ENCODE peak calls at places on chromosomes 13 and 19, in five cellular contexts. One of them, this sample, is unnamed.

GRCh38 chr13:77928909-77929308 is 10.3 kb upstream of the EDNRB start:
- DNase-seq in AG04450: no peak
- DNase-seq in NB4: peak
- DNase-seq in GM23338: no peak
- DNase-seq in naive thymus-derived CD4-positive, alpha-beta T cell: no peak
- DNase-seq in this sample: no peak

GRCh38 chr13:80276371-80277289 is 64.3 kb downstream of the SPRY2 start:
- DNase-seq in AG04450: no peak
- DNase-seq in NB4: peak
- DNase-seq in GM23338: peak
- DNase-seq in naive thymus-derived CD4-positive, alpha-beta T cell: no peak
- DNase-seq in this sample: no peak

GRCh38 chr19:44700547-44700946 is 1.6 kb downstream of the CEACAM16 start:
- DNase-seq in AG04450: no peak
- DNase-seq in NB4: no peak
- DNase-seq in GM23338: no peak
- DNase-seq in naive thymus-derived CD4-positive, alpha-beta T cell: no peak
- DNase-seq in this sample: no peak

GRCh38 chr13:48542581-48543341 is 9.9 kb upstream of the RCBTB2 start:
- DNase-seq in AG04450: no peak
- DNase-seq in NB4: peak
- DNase-seq in GM23338: peak
- DNase-seq in naive thymus-derived CD4-positive, alpha-beta T cell: no peak
- DNase-seq in this sample: no peak

GRCh38 chr19:10353793-10354391 is 14.5 kb upstream of the ICAM3 start:
- DNase-seq in AG04450: no peak
- DNase-seq in NB4: peak
- DNase-seq in GM23338: peak
- DNase-seq in naive thymus-derived CD4-positive, alpha-beta T cell: no peak
- DNase-seq in this sample: peak

GRCh38 chr13:101757446-101758039 is 305.1 kb downstream of the ITGBL1 start:
- DNase-seq in AG04450: no peak
- DNase-seq in NB4: peak
- DNase-seq in GM23338: peak
- DNase-seq in naive thymus-derived CD4-positive, alpha-beta T cell: no peak
- DNase-seq in this sample: peak

GRCh38 chr19:556611-557382 is 12.9 kb downstream of the GZMM start:
- DNase-seq in AG04450: no peak
- DNase-seq in NB4: peak
- DNase-seq in GM23338: no peak
- DNase-seq in naive thymus-derived CD4-positive, alpha-beta T cell: no peak
- DNase-seq in this sample: no peak

GRCh38 chr19:41356984-41357739 is 3.4 kb upstream of the TGFB1 start:
- DNase-seq in AG04450: no peak
- DNase-seq in NB4: no peak
- DNase-seq in GM23338: no peak
- DNase-seq in naive thymus-derived CD4-positive, alpha-beta T cell: peak
- DNase-seq in this sample: no peak

GRCh38 chr13:49300716-49301589 is 53.2 kb downstream of the CDADC1 start:
- DNase-seq in AG04450: peak
- DNase-seq in NB4: peak
- DNase-seq in GM23338: peak
- DNase-seq in naive thymus-derived CD4-positive, alpha-beta T cell: peak
- DNase-seq in this sample: peak

GRCh38 chr13:27035892-27036235 is 135.7 kb downstream of the USP12 start:
- DNase-seq in AG04450: no peak
- DNase-seq in NB4: no peak
- DNase-seq in GM23338: no peak
- DNase-seq in naive thymus-derived CD4-positive, alpha-beta T cell: no peak
- DNase-seq in this sample: no peak

GRCh38 chr13:90355162-90355751 is 992.2 kb upstream of the MIR17HG start:
- DNase-seq in AG04450: no peak
- DNase-seq in NB4: no peak
- DNase-seq in GM23338: no peak
- DNase-seq in naive thymus-derived CD4-positive, alpha-beta T cell: no peak
- DNase-seq in this sample: no peak

GRCh38 chr19:34841780-34842179 is 68.8 kb upstream of the ZNF599 start:
- DNase-seq in AG04450: no peak
- DNase-seq in NB4: no peak
- DNase-seq in GM23338: peak
- DNase-seq in naive thymus-derived CD4-positive, alpha-beta T cell: no peak
- DNase-seq in this sample: no peak

GRCh38 chr13:99398071-99398470 is 90.9 kb upstream of the GPR183 start:
- DNase-seq in AG04450: no peak
- DNase-seq in NB4: no peak
- DNase-seq in GM23338: no peak
- DNase-seq in naive thymus-derived CD4-positive, alpha-beta T cell: no peak
- DNase-seq in this sample: no peak

GRCh38 chr13:105346141-105346766 is 1189.2 kb downstream of the EFNB2 start:
- DNase-seq in AG04450: peak
- DNase-seq in NB4: no peak
- DNase-seq in GM23338: no peak
- DNase-seq in naive thymus-derived CD4-positive, alpha-beta T cell: no peak
- DNase-seq in this sample: no peak

GRCh38 chr19:39308531-39309304 is 11.9 kb downstream of the LRFN1 start:
- DNase-seq in AG04450: no peak
- DNase-seq in NB4: no peak
- DNase-seq in GM23338: peak
- DNase-seq in naive thymus-derived CD4-positive, alpha-beta T cell: no peak
- DNase-seq in this sample: no peak

GRCh38 chr19:54463531-54464043 is at the start of gene LENG9:
- DNase-seq in AG04450: peak
- DNase-seq in NB4: peak
- DNase-seq in GM23338: peak
- DNase-seq in naive thymus-derived CD4-positive, alpha-beta T cell: peak
- DNase-seq in this sample: peak

GRCh38 chr19:7500811-7501450 is 12.1 kb upstream of the PEX11G start:
- DNase-seq in AG04450: no peak
- DNase-seq in NB4: no peak
- DNase-seq in GM23338: peak
- DNase-seq in naive thymus-derived CD4-positive, alpha-beta T cell: no peak
- DNase-seq in this sample: no peak

GRCh38 chr13:50626031-50626643 is 217.4 kb downstream of the DLEU7 start:
- DNase-seq in AG04450: no peak
- DNase-seq in NB4: peak
- DNase-seq in GM23338: no peak
- DNase-seq in naive thymus-derived CD4-positive, alpha-beta T cell: no peak
- DNase-seq in this sample: no peak

GRCh38 chr13:45782327-45783045 is 69.1 kb downstream of the SIAH3 start:
- DNase-seq in AG04450: no peak
- DNase-seq in NB4: peak
- DNase-seq in GM23338: no peak
- DNase-seq in naive thymus-derived CD4-positive, alpha-beta T cell: no peak
- DNase-seq in this sample: no peak

GRCh38 chr13:113749956-113750355 is 9.1 kb upstream of the TMEM255B start:
- DNase-seq in AG04450: no peak
- DNase-seq in NB4: no peak
- DNase-seq in GM23338: no peak
- DNase-seq in naive thymus-derived CD4-positive, alpha-beta T cell: no peak
- DNase-seq in this sample: no peak

GRCh38 chr13:44331912-44332840 is 41.4 kb upstream of the SERP2 start:
- DNase-seq in AG04450: peak
- DNase-seq in NB4: peak
- DNase-seq in GM23338: no peak
- DNase-seq in naive thymus-derived CD4-positive, alpha-beta T cell: no peak
- DNase-seq in this sample: no peak

GRCh38 chr19:45008554-45008953 is 7.3 kb downstream of the RELB start:
- DNase-seq in AG04450: no peak
- DNase-seq in NB4: no peak
- DNase-seq in GM23338: peak
- DNase-seq in naive thymus-derived CD4-positive, alpha-beta T cell: no peak
- DNase-seq in this sample: no peak

GRCh38 chr13:41645313-41645712 is 188.0 kb downstream of the RGCC start:
- DNase-seq in AG04450: peak
- DNase-seq in NB4: no peak
- DNase-seq in GM23338: no peak
- DNase-seq in naive thymus-derived CD4-positive, alpha-beta T cell: no peak
- DNase-seq in this sample: no peak

GRCh38 chr19:41904118-41904870 is 21.3 kb downstream of the ARHGEF1 start:
- DNase-seq in AG04450: no peak
- DNase-seq in NB4: no peak
- DNase-seq in GM23338: no peak
- DNase-seq in naive thymus-derived CD4-positive, alpha-beta T cell: no peak
- DNase-seq in this sample: no peak

GRCh38 chr13:74135306-74136088 is 1.3 kb upstream of the KLF12 start:
- DNase-seq in AG04450: no peak
- DNase-seq in NB4: peak
- DNase-seq in GM23338: peak
- DNase-seq in naive thymus-derived CD4-positive, alpha-beta T cell: peak
- DNase-seq in this sample: peak

GRCh38 chr13:101265934-101266333 is 150.4 kb downstream of the NALCN start:
- DNase-seq in AG04450: no peak
- DNase-seq in NB4: no peak
- DNase-seq in GM23338: no peak
- DNase-seq in naive thymus-derived CD4-positive, alpha-beta T cell: no peak
- DNase-seq in this sample: no peak

GRCh38 chr19:13953021-13953531 is 767 bp downstream of the DCAF15 start:
- DNase-seq in AG04450: no peak
- DNase-seq in NB4: peak
- DNase-seq in GM23338: peak
- DNase-seq in naive thymus-derived CD4-positive, alpha-beta T cell: no peak
- DNase-seq in this sample: no peak

GRCh38 chr19:14035706-14036105 is 4.1 kb downstream of the IL27RA start:
- DNase-seq in AG04450: no peak
- DNase-seq in NB4: no peak
- DNase-seq in GM23338: no peak
- DNase-seq in naive thymus-derived CD4-positive, alpha-beta T cell: no peak
- DNase-seq in this sample: no peak

GRCh38 chr19:43532571-43532961 is 422 bp upstream of the ZNF575 start:
- DNase-seq in AG04450: no peak
- DNase-seq in NB4: no peak
- DNase-seq in GM23338: no peak
- DNase-seq in naive thymus-derived CD4-positive, alpha-beta T cell: no peak
- DNase-seq in this sample: no peak

GRCh38 chr19:43533546-43534304 is 737 bp downstream of the ZNF575 start:
- DNase-seq in AG04450: peak
- DNase-seq in NB4: peak
- DNase-seq in GM23338: peak
- DNase-seq in naive thymus-derived CD4-positive, alpha-beta T cell: peak
- DNase-seq in this sample: peak

GRCh38 chr19:43532962-43533545 is at the start of gene ZNF575:
- DNase-seq in AG04450: peak
- DNase-seq in NB4: peak
- DNase-seq in GM23338: peak
- DNase-seq in naive thymus-derived CD4-positive, alpha-beta T cell: peak
- DNase-seq in this sample: peak

GRCh38 chr19:43534305-43534612 is 1.3 kb downstream of the ZNF575 start:
- DNase-seq in AG04450: no peak
- DNase-seq in NB4: no peak
- DNase-seq in GM23338: no peak
- DNase-seq in naive thymus-derived CD4-positive, alpha-beta T cell: no peak
- DNase-seq in this sample: no peak

GRCh38 chr19:43534811-43535761 is 2.1 kb downstream of the ZNF575 start:
- DNase-seq in AG04450: no peak
- DNase-seq in NB4: peak
- DNase-seq in GM23338: peak
- DNase-seq in naive thymus-derived CD4-positive, alpha-beta T cell: no peak
- DNase-seq in this sample: peak
- H3K4me3 ChIP-seq in AG04450: no peak
- H3K4me3 ChIP-seq in NB4: no peak
- H3K4me3 ChIP-seq in GM23338: peak
- H3K4me3 ChIP-seq in naive thymus-derived CD4-positive, alpha-beta T cell: no peak
- H3K4me3 ChIP-seq in this sample: no peak

DNA sequence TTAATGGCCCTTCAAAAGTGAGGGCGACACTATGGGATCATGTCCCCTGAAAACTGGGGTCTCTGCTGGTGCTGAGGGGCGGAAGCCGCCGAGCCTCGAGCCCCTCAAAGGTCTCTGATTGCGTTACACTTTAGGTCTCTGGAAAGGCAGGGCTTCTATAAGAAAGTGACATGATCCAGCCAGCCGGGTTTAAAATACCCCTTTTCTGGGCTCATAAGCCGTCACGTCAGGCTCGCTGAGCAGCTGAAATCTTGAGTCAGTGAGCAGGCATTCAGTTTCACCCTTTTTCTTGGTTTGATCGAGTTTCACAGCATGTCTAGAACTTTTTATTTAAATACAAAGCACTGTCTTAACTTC is 600 bp upstream of the HMGB1 start:
- DNase-seq in AG04450: no peak
- DNase-seq in NB4: no peak
- DNase-seq in GM23338: peak
- DNase-seq in naive thymus-derived CD4-positive, alpha-beta T cell: no peak
- DNase-seq in this sample: peak
- H3K4me3 ChIP-seq in AG04450: peak
- H3K4me3 ChIP-seq in NB4: peak
- H3K4me3 ChIP-seq in GM23338: peak
- H3K4me3 ChIP-seq in naive thymus-derived CD4-positive, alpha-beta T cell: no peak
- H3K4me3 ChIP-seq in this sample: no peak

DNA sequence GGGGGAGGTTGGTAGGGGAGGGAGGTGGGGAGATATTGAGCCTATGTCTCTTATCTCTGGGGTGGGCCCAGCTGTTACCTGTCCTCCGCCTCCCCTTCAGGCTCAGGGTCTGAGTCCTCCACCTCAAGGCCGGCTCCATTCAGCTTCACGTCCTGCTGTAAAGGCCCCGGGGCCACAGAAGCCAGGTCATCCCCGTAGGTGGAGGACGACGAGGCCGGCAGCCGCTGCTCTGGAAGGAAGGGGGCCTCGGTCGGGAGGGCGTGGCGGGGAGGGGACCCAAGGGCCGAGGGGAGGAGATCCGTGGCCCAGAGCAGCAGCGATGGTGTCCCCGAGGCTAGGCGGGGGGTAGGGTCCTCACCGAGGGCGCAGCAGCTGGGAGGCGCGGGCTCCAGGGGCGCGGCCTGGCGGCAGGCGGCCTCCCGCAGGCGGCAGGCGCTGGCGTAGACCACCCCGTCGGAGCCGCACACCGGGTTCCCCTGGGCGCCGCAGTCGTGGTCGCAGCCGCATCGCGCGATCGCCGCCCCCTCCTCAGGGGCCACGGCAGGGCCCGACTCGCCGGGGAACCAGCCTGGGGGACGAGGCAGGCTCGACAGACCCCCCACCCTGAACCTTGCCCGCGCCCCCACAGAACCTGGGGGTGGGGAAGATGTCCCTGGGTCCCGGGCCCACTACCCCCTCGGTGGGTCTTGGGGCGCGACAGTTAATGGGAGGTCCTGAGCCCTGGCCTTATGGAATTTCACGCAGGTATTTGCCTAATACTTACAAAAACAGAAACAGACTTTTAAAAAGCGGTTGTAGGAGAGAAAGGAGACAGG is 7.5 kb downstream of the F2RL3 start:
- DNase-seq in AG04450: no peak
- DNase-seq in NB4: peak
- DNase-seq in GM23338: peak
- DNase-seq in naive thymus-derived CD4-positive, alpha-beta T cell: no peak
- DNase-seq in this sample: no peak
- H3K4me3 ChIP-seq in AG04450: peak
- H3K4me3 ChIP-seq in NB4: no peak
- H3K4me3 ChIP-seq in GM23338: peak
- H3K4me3 ChIP-seq in naive thymus-derived CD4-positive, alpha-beta T cell: no peak
- H3K4me3 ChIP-seq in this sample: peak

GRCh38 chr19:47675271-47675670 is 38.0 kb upstream of the EHD2 start:
- DNase-seq in AG04450: no peak
- DNase-seq in NB4: no peak
- DNase-seq in GM23338: no peak
- DNase-seq in naive thymus-derived CD4-positive, alpha-beta T cell: no peak
- DNase-seq in this sample: no peak
- H3K4me3 ChIP-seq in AG04450: no peak
- H3K4me3 ChIP-seq in NB4: no peak
- H3K4me3 ChIP-seq in GM23338: no peak
- H3K4me3 ChIP-seq in naive thymus-derived CD4-positive, alpha-beta T cell: no peak
- H3K4me3 ChIP-seq in this sample: no peak

This sample was measured in CD4-positive, alpha-beta memory T cell.